ENCODE peak calls at places on chromosomes 6 and 20, in nine cellular contexts. H is mucosa of gallbladder, M is GM03348, Q is body of pancreas, O is retina, K is coronary artery, Y is RWPE1, E is SJCRH30, L is glutamatergic neuron. S is an unnamed sample.

GRCh38 chr20:25272223-25273000 is 24.5 kb downstream of the PYGB start:
- DNase-seq in H (no peak), M (no peak), Q (no peak), O (no peak), K (no peak), Y (no peak), E (no peak), L (no peak), S (no peak)

GRCh38 chr6:37862992-37863391 is 43.5 kb downstream of the ZFAND3 start:
- DNase-seq in H (no peak), M (peak), Q (no peak), O (no peak), K (no peak), Y (peak), E (no peak), L (no peak), S (peak)

GRCh38 chr6:123715243-123715863 is 78.6 kb upstream of the TRDN start:
- DNase-seq in H (no peak), M (peak), Q (peak), O (peak), K (no peak), Y (peak), E (peak), L (no peak), S (peak)

GRCh38 chr6:137016366-137016765 is 28.4 kb downstream of the IL20RA start:
- DNase-seq in H (no peak), M (peak), Q (no peak), O (no peak), K (no peak), Y (no peak), E (peak), L (no peak), S (no peak)

GRCh38 chr6:33040157-33040556 is 30.8 kb upstream of the HLA-DOA start:
- DNase-seq in H (no peak), M (no peak), Q (no peak), O (no peak), K (no peak), Y (no peak), E (no peak), L (no peak), S (no peak)

GRCh38 chr20:41392295-41392694 is 25.7 kb upstream of the EMILIN3 start:
- DNase-seq in H (no peak), M (no peak), Q (no peak), O (no peak), K (no peak), Y (no peak), E (peak), L (no peak), S (no peak)

GRCh38 chr6:42136508-42137191 is 5.8 kb downstream of the C6orf132 start:
- DNase-seq in H (no peak), M (peak), Q (no peak), O (peak), K (no peak), Y (peak), E (peak), L (peak), S (peak)

GRCh38 chr6:118780728-118781127 is 113.2 kb upstream of the ASF1A start:
- DNase-seq in H (no peak), M (no peak), Q (no peak), O (no peak), K (no peak), Y (no peak), E (no peak), L (no peak), S (no peak)

GRCh38 chr6:35737413-35738211 is 780 bp downstream of the ARMC12 start:
- DNase-seq in H (no peak), M (peak), Q (peak), O (peak), K (no peak), Y (peak), E (no peak), L (no peak), S (peak)

GRCh38 chr6:112331306-112331705 is 15.8 kb upstream of the RFPL4B start:
- DNase-seq in H (no peak), M (no peak), Q (no peak), O (no peak), K (no peak), Y (peak), E (no peak), L (no peak), S (peak)

GRCh38 chr6:132114201-132114860 is 163.2 kb upstream of the CCN2 start:
- DNase-seq in H (no peak), M (no peak), Q (no peak), O (no peak), K (no peak), Y (no peak), E (no peak), L (no peak), S (peak)

GRCh38 chr6:36590237-36590636 is 3.9 kb upstream of the SRSF3 start:
- DNase-seq in H (no peak), M (peak), Q (no peak), O (no peak), K (no peak), Y (peak), E (no peak), L (no peak), S (peak)

GRCh38 chr6:45710304-45710821 is 305.3 kb downstream of the CLIC5 start:
- DNase-seq in H (no peak), M (peak), Q (no peak), O (no peak), K (no peak), Y (no peak), E (no peak), L (no peak), S (peak)

GRCh38 chr20:1255675-1256074 is 10.4 kb upstream of the SNPH start:
- DNase-seq in H (no peak), M (no peak), Q (no peak), O (no peak), K (no peak), Y (no peak), E (no peak), L (no peak), S (no peak)

GRCh38 chr6:146315321-146316254 is 228.0 kb upstream of the RAB32 start:
- DNase-seq in H (no peak), M (peak), Q (no peak), O (no peak), K (no peak), Y (no peak), E (no peak), L (no peak), S (no peak)

GRCh38 chr6:101502818-101503217 is 109.3 kb downstream of the GRIK2 start:
- DNase-seq in H (no peak), M (no peak), Q (no peak), O (no peak), K (no peak), Y (no peak), E (no peak), L (no peak), S (no peak)

GRCh38 chr20:25706793-25707192 is 10.1 kb upstream of the ZNF337 start:
- DNase-seq in H (no peak), M (no peak), Q (no peak), O (no peak), K (no peak), Y (no peak), E (no peak), L (no peak), S (peak)

S was measured in bronchial epithelial cell.